ENCODE peak calls at places on chromosomes 1 and 21, in nine cellular contexts. M is effector memory CD4-positive, alpha-beta T cell; S is RWPE1; L is EL; X is ELF-1; F is putamen; V is amniotic stem cell; G is right cardiac atrium; I is GM23338. K is an unnamed sample.

GRCh38 chr21:44285547-44285992 is at the start of gene AIRE:
- DNase-seq in G (peak), F (no peak), I (peak), V (no peak), L (peak), M (no peak), X (no peak), S (no peak), K (no peak)

GRCh38 chr1:37901191-37901892 is 42.0 kb upstream of the MTF1 start:
- DNase-seq in X (no peak), V (no peak), G (no peak), M (no peak), F (no peak), I (no peak), L (no peak), S (no peak), K (no peak)

GRCh38 chr1:245687636-245688535 is 533.1 kb downstream of the KIF26B start:
- DNase-seq in I (peak), F (no peak), G (no peak), M (no peak), S (no peak), L (no peak), V (no peak), X (peak), K (no peak)

GRCh38 chr21:42392731-42393442 is 3.0 kb downstream of the TMPRSS3 start:
- DNase-seq in L (no peak), F (no peak), I (no peak), G (no peak), S (no peak), V (no peak), M (no peak), X (no peak), K (no peak)

GRCh38 chr1:8844421-8845063 is 27.1 kb upstream of the RERE start:
- DNase-seq in I (no peak), X (no peak), L (no peak), V (no peak), G (peak), M (no peak), F (no peak), S (no peak), K (no peak)

GRCh38 chr1:98099501-98099900 is 178.7 kb upstream of the DPYD start:
- DNase-seq in V (no peak), G (no peak), I (no peak), S (no peak), X (no peak), L (no peak), M (no peak), F (no peak), K (no peak)

GRCh38 chr1:183435497-183435896 is 17.3 kb upstream of the NMNAT2 start:
- DNase-seq in F (no peak), S (no peak), I (no peak), V (no peak), G (no peak), L (no peak), X (no peak), M (no peak), K (no peak)

GRCh38 chr21:36395353-36396111 is 10.3 kb downstream of the CHAF1B start:
- DNase-seq in S (no peak), X (no peak), I (no peak), L (no peak), G (no peak), F (no peak), M (no peak), V (no peak), K (no peak)

GRCh38 chr1:201383647-201384405 is 6.3 kb upstream of the TNNT2 start:
- DNase-seq in L (peak), G (peak), V (peak), M (no peak), S (peak), F (no peak), X (no peak), I (no peak), K (no peak)

GRCh38 chr1:212518188-212518951 is 85.7 kb downstream of the NENF start:
- DNase-seq in X (no peak), V (no peak), G (peak), M (no peak), S (no peak), F (no peak), L (peak), I (no peak), K (peak)

GRCh38 chr1:10694274-10694632 is 102.2 kb downstream of the CASZ1 start:
- DNase-seq in V (no peak), S (peak), M (peak), I (peak), F (peak), X (peak), G (no peak), L (peak), K (no peak)

GRCh38 chr1:169460193-169460833 is 25.4 kb downstream of the SLC19A2 start:
- DNase-seq in X (peak), S (peak), F (no peak), I (peak), G (peak), V (no peak), L (peak), M (no peak), K (no peak)

GRCh38 chr1:121483961-121484424 is 299.2 kb downstream of the SRGAP2C start:
- DNase-seq in F (peak), V (peak), L (peak), M (no peak), I (no peak), S (peak), X (no peak), G (no peak), K (no peak)

GRCh38 chr1:25023826-25024225 is 93.8 kb upstream of the RUNX3 start:
- DNase-seq in L (no peak), F (no peak), X (no peak), V (no peak), S (no peak), M (no peak), I (no peak), G (no peak), K (no peak)

K was measured in ovary.